ENCODE peak calls at places on chromosomes 7 and 10, in seven cellular contexts. T is hepatocyte, K is uterus, G is neural progenitor cell, R is upper lobe of right lung, N is A549, F is mesenchymal stem cell. A is an unnamed sample.

GRCh38 chr10:72316748-72317435 is 37.8 kb downstream of the DNAJB12 start:
- DNase-seq in T (peak; percentile 44), K (no peak), G (no peak), R (peak; percentile 79), N (peak; percentile 54), F (no peak), A (no peak)

GRCh38 chr7:901388-902154 is 25.2 kb downstream of the GET4 start:
- DNase-seq in T (peak; percentile 87), K (peak; percentile 43), G (peak; percentile 96), R (peak; percentile 90), N (peak; percentile 87), F (peak; percentile 90), A (no peak)

GRCh38 chr7:138460176-138460648 is at the start of gene TRIM24:
- DNase-seq in T (no peak), K (no peak), G (no peak), R (peak; percentile 98), N (no peak), F (no peak), A (no peak)

GRCh38 chr7:138756591-138757222 is 41.1 kb upstream of the TMEM213 start:
- DNase-seq in T (no peak), K (no peak), G (no peak), R (no peak), N (no peak), F (no peak), A (peak; percentile 35)

GRCh38 chr7:95427123-95427522 is 7.7 kb downstream of the PON2 start:
- DNase-seq in T (no peak), K (no peak), G (no peak), R (no peak), N (no peak), F (no peak), A (no peak)

GRCh38 chr7:147436718-147437117 is 1153.8 kb upstream of the C7orf33 start:
- DNase-seq in T (no peak), K (no peak), G (no peak), R (no peak), N (no peak), F (no peak), A (no peak)

GRCh38 chr7:89771003-89771636 is 383.1 kb upstream of the STEAP1 start:
- DNase-seq in T (no peak), K (no peak), G (no peak), R (no peak), N (no peak), F (no peak), A (no peak)

GRCh38 chr10:43233601-43234430 is 33.0 kb downstream of the RASGEF1A start:
- DNase-seq in T (no peak), K (peak; percentile 4), G (no peak), R (peak; percentile 52), N (no peak), F (no peak), A (no peak)

GRCh38 chr10:83289373-83289772 is 849.9 kb upstream of the GHITM start:
- DNase-seq in T (no peak), K (no peak), G (peak; percentile 84), R (no peak), N (no peak), F (no peak), A (no peak)

GRCh38 chr10:63935705-63936104 is 414.5 kb downstream of the REEP3 start:
- DNase-seq in T (no peak), K (no peak), G (no peak), R (no peak), N (peak; percentile 13), F (no peak), A (peak; percentile 1)

GRCh38 chr10:35328404-35329037 is 7.8 kb upstream of the CCNY start:
- DNase-seq in T (no peak), K (no peak), G (no peak), R (no peak), N (no peak), F (peak; percentile 87), A (peak; percentile 55)

GRCh38 chr10:108230478-108231170 is 1066.1 kb upstream of the SORCS1 start:
- DNase-seq in T (no peak), K (no peak), G (no peak), R (no peak), N (no peak), F (no peak), A (no peak)

GRCh38 chr10:36634916-36635315 is 490.5 kb upstream of the ANKRD30A start:
- DNase-seq in T (no peak), K (no peak), G (no peak), R (no peak), N (no peak), F (peak; percentile 25), A (no peak)

GRCh38 chr7:130912910-130913720 is 179.1 kb upstream of the KLF14 start:
- DNase-seq in T (peak; percentile 68), K (peak; percentile 67), G (peak; percentile 41), R (peak; percentile 81), N (peak; percentile 91), F (peak; percentile 98), A (peak; percentile 99)

GRCh38 chr7:157434701-157435100 is 97.9 kb downstream of the DNAJB6 start:
- DNase-seq in T (no peak), K (no peak), G (no peak), R (peak; percentile 26), N (no peak), F (no peak), A (no peak)

GRCh38 chr7:1262441-1262840 is 29.8 kb downstream of the UNCX start:
- DNase-seq in T (no peak), K (no peak), G (no peak), R (no peak), N (no peak), F (no peak), A (no peak)

GRCh38 chr7:79736418-79736817 is 283.0 kb upstream of the MAGI2 start:
- DNase-seq in T (no peak), K (no peak), G (no peak), R (no peak), N (no peak), F (no peak), A (no peak)

GRCh38 chr10:13614530-13615332 is 28.0 kb downstream of the PRPF18 start:
- DNase-seq in T (peak; percentile 42), K (no peak), G (peak; percentile 32), R (no peak), N (peak; percentile 20), F (peak; percentile 88), A (peak; percentile 59)

GRCh38 chr7:1886361-1887064 is 216.4 kb downstream of the ELFN1 start:
- DNase-seq in T (no peak), K (no peak), G (no peak), R (no peak), N (no peak), F (no peak), A (peak; percentile 88)

GRCh38 chr10:99582255-99582770 is 37.9 kb downstream of the SLC25A28 start:
- DNase-seq in T (no peak), K (no peak), G (no peak), R (no peak), N (no peak), F (peak; percentile 95), A (no peak)

GRCh38 chr10:31822616-31823318 is 105.9 kb downstream of the ARHGAP12 start:
- DNase-seq in T (no peak), K (no peak), G (no peak), R (no peak), N (no peak), F (no peak), A (no peak)

GRCh38 chr10:32049113-32049512 is 7.1 kb downstream of the KIF5B start:
- DNase-seq in T (no peak), K (no peak), G (no peak), R (no peak), N (no peak), F (no peak), A (no peak)

GRCh38 chr10:116274141-116274861 is 1.3 kb upstream of the GFRA1 start:
- DNase-seq in T (peak; percentile 31), K (peak; percentile 23), G (peak; percentile 65), R (no peak), N (peak; percentile 20), F (peak; percentile 55), A (no peak)

GRCh38 chr7:68038621-68039314 is 1042.1 kb downstream of the TYW1 start:
- DNase-seq in T (peak; percentile 55), K (no peak), G (no peak), R (no peak), N (peak; percentile 85), F (no peak), A (peak; percentile 30)

GRCh38 chr10:121069061-121069850 is 218.1 kb downstream of the WDR11 start:
- DNase-seq in T (no peak), K (no peak), G (no peak), R (no peak), N (peak; percentile 21), F (peak; percentile 80), A (peak; percentile 98)

DNA sequence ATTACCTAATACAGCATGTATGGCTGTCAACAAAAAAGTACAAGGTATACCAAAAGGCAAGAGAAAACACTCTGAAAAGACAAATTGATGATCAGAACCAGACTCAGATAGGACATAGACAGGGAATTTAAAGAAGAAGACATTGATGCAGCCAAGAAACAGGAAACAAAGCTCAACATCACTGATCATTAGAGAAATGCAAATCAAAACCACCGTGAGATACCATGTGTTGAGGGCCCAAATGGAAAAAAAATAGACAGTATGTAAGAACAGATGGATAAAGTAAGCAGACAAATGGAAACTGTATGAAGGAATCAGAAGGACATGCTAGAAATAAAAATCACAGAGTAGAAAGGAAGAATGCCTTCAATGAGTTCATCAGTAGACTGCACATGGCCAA is 23.3 kb downstream of the CARD11 start:
- DNase-seq in T (no peak), K (no peak), G (no peak), R (no peak), N (no peak), F (no peak), A (no peak)
- H3K27ac ChIP-seq in T (no peak overlapping the region), K (no peak overlapping the region), G (no peak overlapping the region), R (no peak overlapping the region), N (no peak overlapping the region), F (no peak overlapping the region), A (no peak overlapping the region)

GRCh38 chr7:80847027-80847426 is 71.8 kb downstream of the SEMA3C start:
- DNase-seq in T (no peak), K (no peak), G (no peak), R (no peak), N (no peak), F (no peak), A (no peak)
- H3K4me1 ChIP-seq in T (peaks cover 15% of the 10 kb centered on the region), K (no peaks in the 10 kb centered on the region), G (peaks cover 4% of the 10 kb centered on the region), R (peaks cover 6% of the 10 kb centered on the region), N (peaks cover 92% of the 10 kb centered on the region), F (peaks cover 4% of the 10 kb centered on the region), A (peaks cover 11% of the 10 kb centered on the region)

DNA sequence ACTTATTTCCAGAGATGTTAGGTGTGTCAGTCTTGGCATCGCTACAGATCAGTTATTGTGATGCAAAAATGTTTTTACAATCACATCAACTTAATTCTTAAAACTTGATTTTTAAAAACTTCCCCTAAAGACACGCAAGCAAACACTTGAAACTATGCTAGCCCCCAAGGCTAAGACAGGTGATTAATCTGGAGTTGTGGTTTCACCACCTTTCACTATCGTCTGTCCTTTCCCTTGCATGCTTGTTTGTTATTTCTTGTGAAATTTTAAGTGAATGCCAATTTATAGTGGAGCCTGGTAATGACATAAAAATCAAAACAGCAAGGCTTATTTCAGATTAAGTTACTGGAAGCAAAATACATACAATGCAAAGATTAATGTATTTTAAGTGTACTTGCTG is 70.4 kb downstream of the SLC35B4 start:
- DNase-seq in T (no peak), K (no peak), G (no peak), R (no peak), N (no peak), F (no peak), A (no peak)
- H3K27ac ChIP-seq in T (no peak overlapping the region), K (no peak overlapping the region), G (no peak overlapping the region), R (no peak overlapping the region), N (no peak overlapping the region), F (no peak overlapping the region), A (no peak overlapping the region)

DNA sequence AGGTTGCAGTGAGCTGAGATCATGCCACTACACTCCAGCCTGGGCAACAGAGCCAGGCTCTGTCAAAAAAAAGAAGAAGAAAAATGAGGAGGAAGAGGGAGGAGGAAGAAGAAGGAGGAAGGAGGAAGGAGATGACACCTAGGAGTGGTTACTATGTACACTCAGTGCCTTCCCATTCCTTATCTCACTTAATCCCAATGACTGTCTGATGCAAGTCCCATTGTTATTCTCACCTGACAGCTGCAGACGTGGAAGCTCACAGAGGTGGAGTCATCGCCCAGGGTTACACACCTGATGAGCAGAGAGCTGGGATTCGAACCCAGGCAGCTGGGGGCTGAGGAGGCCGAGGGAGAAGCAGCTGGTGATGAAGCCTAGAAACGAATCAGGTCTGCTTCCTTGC is 258.8 kb downstream of the SNX10 start:
- DNase-seq in T (no peak), K (no peak), G (no peak), R (no peak), N (no peak), F (no peak), A (peak; percentile 17)
- H3K4me1 ChIP-seq in T (no peaks in the 10 kb centered on the region), K (no peaks in the 10 kb centered on the region), G (no peaks in the 10 kb centered on the region), R (peaks cover 3% of the 10 kb centered on the region), N (no peaks in the 10 kb centered on the region), F (no peaks in the 10 kb centered on the region), A (peaks cover 5% of the 10 kb centered on the region)